ENCODE peak calls at places on chromosomes 12 and 14, in six cellular contexts. D, K, O, P, L and V are unnamed samples.

GRCh38 chr14:59356298-59356697 is 108.9 kb downstream of the GPR135 start:
- DNase-seq in D (no peak), K (no peak), O (no peak), P (no peak), L (no peak), V (no peak)

GRCh38 chr14:36580141-36580855 is 2.1 kb downstream of the NKX2-8 start:
- DNase-seq in D (no peak), K (peak), O (peak), P (no peak), L (no peak), V (no peak)

GRCh38 chr12:27592548-27592947 is 68.5 kb downstream of the PPFIBP1 start:
- DNase-seq in D (no peak), K (no peak), O (no peak), P (no peak), L (peak), V (no peak)

GRCh38 chr14:86510503-86510902 is 980.6 kb downstream of the FLRT2 start:
- DNase-seq in D (no peak), K (no peak), O (no peak), P (no peak), L (no peak), V (no peak)

GRCh38 chr14:44657688-44658388 is 150.8 kb upstream of the FSCB start:
- DNase-seq in D (peak), K (no peak), O (no peak), P (no peak), L (no peak), V (no peak)

GRCh38 chr12:121858662-121859572 is at the start of gene HPD:
- DNase-seq in D (peak), K (no peak), O (no peak), P (no peak), L (no peak), V (no peak)

GRCh38 chr12:112182499-112182898 is 57.1 kb downstream of the TRAFD1 start:
- DNase-seq in D (no peak), K (no peak), O (no peak), P (no peak), L (no peak), V (no peak)

GRCh38 chr14:34355584-34356266 is 106.3 kb downstream of the SPTSSA start:
- DNase-seq in D (peak), K (peak), O (no peak), P (no peak), L (no peak), V (no peak)

GRCh38 chr14:61322799-61323290 is 1.5 kb downstream of the PRKCH start:
- DNase-seq in D (no peak), K (peak), O (no peak), P (no peak), L (no peak), V (no peak)

GRCh38 chr14:37819155-37820015 is 224.0 kb downstream of the TTC6 start:
- DNase-seq in D (peak), K (no peak), O (no peak), P (no peak), L (no peak), V (no peak)

GRCh38 chr14:92224348-92224954 is 98.5 kb upstream of the SLC24A4 start:
- DNase-seq in D (no peak), K (no peak), O (no peak), P (no peak), L (no peak), V (no peak)

GRCh38 chr12:108773798-108774788 is 42.8 kb upstream of the CORO1C start:
- DNase-seq in D (peak), K (peak), O (peak), P (no peak), L (no peak), V (no peak)

GRCh38 chr14:43165651-43166050 is 1341.4 kb downstream of the FSCB start:
- DNase-seq in D (no peak), K (no peak), O (no peak), P (no peak), L (no peak), V (no peak)

GRCh38 chr12:69240625-69240984 is 1.2 kb downstream of the CPSF6 start:
- DNase-seq in D (no peak), K (peak), O (no peak), P (no peak), L (no peak), V (no peak)

GRCh38 chr14:102225386-102225785 is 79.6 kb downstream of the MOK start:
- DNase-seq in D (no peak), K (no peak), O (no peak), P (no peak), L (no peak), V (no peak)

GRCh38 chr12:1281683-1282366 is 290.8 kb downstream of the ERC1 start:
- DNase-seq in D (no peak), K (no peak), O (no peak), P (no peak), L (no peak), V (no peak)

GRCh38 chr12:25130741-25131188 is 64.2 kb downstream of the DNAI7 start:
- DNase-seq in D (peak), K (peak), O (no peak), P (peak), L (no peak), V (no peak)

GRCh38 chr12:112988224-112988623 is 9.9 kb downstream of the OAS2 start:
- DNase-seq in D (no peak), K (no peak), O (no peak), P (no peak), L (no peak), V (no peak)

GRCh38 chr12:31507966-31508365 is 83.0 kb downstream of the DENND5B start:
- DNase-seq in D (no peak), K (no peak), O (no peak), P (no peak), L (no peak), V (no peak)

GRCh38 chr12:51482808-51483532 is 58.3 kb downstream of the SLC4A8 start:
- DNase-seq in D (no peak), K (no peak), O (no peak), P (no peak), L (no peak), V (no peak)

GRCh38 chr12:122841544-122842321 is 6.5 kb downstream of the HIP1R start:
- DNase-seq in D (peak), K (peak), O (no peak), P (no peak), L (no peak), V (no peak)

GRCh38 chr12:131349397-131350127 is 361.3 kb upstream of the SFSWAP start:
- DNase-seq in D (no peak), K (no peak), O (no peak), P (peak), L (no peak), V (no peak)

GRCh38 chr14:20750194-20750593 is 4.5 kb downstream of the EDDM3A start:
- DNase-seq in D (no peak), K (no peak), O (no peak), P (no peak), L (no peak), V (no peak)

GRCh38 chr14:20748439-20748838 is 2.8 kb downstream of the EDDM3A start:
- DNase-seq in D (no peak), K (no peak), O (no peak), P (no peak), L (no peak), V (no peak)

GRCh38 chr14:20754308-20754707 is 8.6 kb downstream of the EDDM3A start:
- DNase-seq in D (no peak), K (no peak), O (no peak), P (no peak), L (no peak), V (no peak)

GRCh38 chr14:20755037-20755436 is 9.3 kb downstream of the EDDM3A start:
- DNase-seq in D (no peak), K (no peak), O (no peak), P (no peak), L (no peak), V (no peak)

DNA sequence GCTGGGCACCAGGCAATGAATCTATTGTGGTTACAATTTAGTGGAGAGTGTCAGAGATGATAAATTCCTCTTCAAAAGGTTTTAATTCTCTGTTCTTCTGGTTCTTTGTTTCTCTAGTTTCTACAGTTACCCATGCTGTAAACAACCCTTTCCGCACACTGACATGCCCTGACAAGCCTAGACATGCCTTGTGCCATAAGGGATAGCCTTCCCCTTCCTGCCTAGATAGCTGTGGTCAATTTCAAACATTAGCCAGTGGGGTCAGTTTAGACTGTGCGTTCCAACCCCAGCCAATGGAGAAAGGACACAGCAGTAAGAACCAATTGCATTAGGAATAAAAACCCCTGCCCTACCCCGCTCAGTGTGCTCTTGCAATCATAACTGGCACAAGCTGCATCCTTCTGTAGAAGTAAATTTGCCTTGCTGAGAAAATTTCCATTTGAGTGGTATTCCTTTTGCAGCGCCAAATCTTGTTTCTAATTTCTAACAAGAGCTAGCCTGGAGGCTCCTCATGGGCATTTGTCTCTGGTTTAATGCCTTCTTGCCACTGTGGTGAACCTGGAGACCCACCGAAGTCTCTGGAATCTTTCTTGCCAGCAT is 6.4 kb downstream of the EDDM3A start:
- DNase-seq in D (no peak), K (no peak), O (no peak), P (no peak), L (no peak), V (no peak)
- H3K27ac ChIP-seq in D (no peak), K (no peak), O (peak), P (no peak), L (no peak), V (no peak)

DNA sequence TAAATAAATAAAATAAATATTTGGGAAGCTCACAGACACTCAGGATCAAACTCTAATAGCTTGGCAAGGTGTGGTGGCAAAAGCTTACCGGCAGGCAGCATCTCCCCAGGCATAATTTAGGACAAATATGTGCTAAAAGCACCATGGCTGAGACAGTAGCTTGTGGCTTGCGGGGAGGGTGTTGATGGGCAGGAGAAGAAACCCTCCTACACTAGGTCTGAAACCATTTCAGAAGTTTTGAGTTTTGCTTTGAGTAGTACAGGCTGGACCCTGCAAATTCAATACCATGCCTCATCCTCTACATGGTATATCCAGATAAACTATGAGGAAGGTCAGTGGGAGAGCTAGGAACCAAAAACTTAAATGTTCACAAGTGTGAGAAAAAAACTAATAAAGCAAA is 33.1 kb downstream of the MAP3K9 start:
- DNase-seq in D (no peak), K (no peak), O (no peak), P (no peak), L (peak), V (no peak)
- TF ChIP-seq GABPA in D (no peak), K (no peak), O (no peak), P (no peak), L (no peak), V (no peak)

DNA sequence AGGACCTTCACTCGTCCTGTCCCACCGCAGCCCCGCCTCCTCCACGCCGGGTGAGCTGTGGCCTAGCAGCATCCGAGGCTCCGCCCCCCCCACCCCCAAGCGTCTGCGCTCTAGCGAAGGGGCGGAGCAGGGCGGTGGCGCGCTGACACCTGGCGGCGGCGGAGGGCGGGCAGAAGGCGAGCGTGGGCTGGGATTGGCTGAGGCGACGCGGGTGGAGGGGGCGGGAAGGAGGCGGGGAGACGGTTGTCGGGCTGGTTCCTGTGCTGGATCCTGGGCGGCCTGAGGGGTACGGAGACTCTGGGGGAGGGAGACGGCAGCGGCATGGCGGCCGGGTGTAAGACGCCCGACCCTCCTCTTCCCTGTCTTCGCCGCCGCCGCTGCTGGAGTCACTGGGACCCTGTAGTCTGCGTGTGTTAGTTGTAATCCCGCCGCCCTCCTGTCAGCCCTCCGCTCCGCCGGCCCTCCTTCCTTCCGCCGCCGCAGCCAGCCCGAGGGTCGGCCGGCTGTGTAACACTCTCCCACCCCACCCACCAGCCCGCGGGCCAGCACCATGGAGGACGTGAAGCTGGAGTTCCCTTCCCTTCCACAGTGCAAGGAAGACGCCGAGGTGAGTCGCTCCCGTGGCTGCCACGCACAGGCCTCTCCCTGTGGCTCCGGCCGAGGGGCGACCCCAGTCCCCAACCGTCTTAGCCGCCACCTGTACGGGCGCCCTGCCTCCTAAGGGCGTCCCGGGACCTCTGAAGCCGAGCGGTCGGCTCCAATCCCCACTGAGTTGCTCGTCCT is at the start of gene STYX:
- DNase-seq in D (peak), K (peak), O (peak), P (peak), L (peak), V (peak)
- H3K4me3 ChIP-seq in D (peak), K (peak), O (peak), P (peak), L (peak), V (peak)

DNA sequence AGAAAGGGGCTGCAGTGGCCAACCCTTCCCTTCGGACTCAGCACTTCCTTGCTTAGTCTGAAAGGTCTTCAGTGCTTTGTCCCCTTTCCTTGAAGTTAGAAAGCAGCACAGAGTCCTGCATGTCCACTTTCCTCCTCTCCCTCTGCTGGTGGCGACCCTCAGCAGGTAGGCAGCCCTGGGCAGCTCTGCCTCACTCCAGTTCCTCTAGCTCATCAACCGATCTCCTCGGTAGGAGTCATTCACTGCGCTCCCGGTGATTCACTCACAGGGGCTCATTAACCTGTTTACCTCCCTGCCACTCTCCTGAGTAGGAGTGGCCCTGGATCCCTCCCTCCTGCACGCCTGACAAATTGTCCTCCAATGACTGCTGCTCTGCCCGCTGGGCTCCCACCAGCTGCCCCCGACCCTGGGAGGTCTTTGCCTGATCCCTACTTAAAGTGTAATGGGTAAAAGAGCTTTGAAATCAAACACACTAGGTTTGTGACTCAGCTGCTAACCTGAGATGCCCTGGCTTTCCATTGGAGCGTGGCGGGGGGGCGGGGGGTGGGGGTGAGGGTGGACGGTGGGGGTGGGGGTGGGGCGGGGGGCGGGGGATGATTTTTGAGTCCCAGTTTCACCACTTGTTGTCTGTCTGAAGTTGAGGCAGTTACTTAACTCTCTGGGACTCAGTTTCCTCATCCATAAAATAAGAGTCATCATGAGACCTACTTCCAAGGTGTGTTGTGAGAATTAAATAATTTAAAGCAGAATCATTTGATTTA is 4.2 kb downstream of the SCNN1A start:
- DNase-seq in D (peak), K (no peak), O (peak), P (peak), L (peak), V (no peak)
- H3K27ac ChIP-seq in D (peak), K (peak), O (peak), P (peak), L (no peak), V (no peak)

GRCh38 chr12:57175428-57176138 is 28.2 kb upstream of the LRP1-AS start:
- DNase-seq in D (peak), K (peak), O (peak), P (peak), L (no peak), V (peak)
- TF ChIP-seq GABPA in D (no peak), K (no peak), O (no peak), P (no peak), L (no peak), V (no peak)

GRCh38 chr14:21978999-21979314 is 305.3 kb upstream of the OR4E1 start:
- DNase-seq in D (no peak), K (no peak), O (no peak), P (no peak), L (no peak), V (no peak)

GRCh38 chr14:21974741-21975140 is 301.1 kb upstream of the OR4E1 start:
- DNase-seq in D (no peak), K (no peak), O (no peak), P (no peak), L (no peak), V (no peak)

DNA sequence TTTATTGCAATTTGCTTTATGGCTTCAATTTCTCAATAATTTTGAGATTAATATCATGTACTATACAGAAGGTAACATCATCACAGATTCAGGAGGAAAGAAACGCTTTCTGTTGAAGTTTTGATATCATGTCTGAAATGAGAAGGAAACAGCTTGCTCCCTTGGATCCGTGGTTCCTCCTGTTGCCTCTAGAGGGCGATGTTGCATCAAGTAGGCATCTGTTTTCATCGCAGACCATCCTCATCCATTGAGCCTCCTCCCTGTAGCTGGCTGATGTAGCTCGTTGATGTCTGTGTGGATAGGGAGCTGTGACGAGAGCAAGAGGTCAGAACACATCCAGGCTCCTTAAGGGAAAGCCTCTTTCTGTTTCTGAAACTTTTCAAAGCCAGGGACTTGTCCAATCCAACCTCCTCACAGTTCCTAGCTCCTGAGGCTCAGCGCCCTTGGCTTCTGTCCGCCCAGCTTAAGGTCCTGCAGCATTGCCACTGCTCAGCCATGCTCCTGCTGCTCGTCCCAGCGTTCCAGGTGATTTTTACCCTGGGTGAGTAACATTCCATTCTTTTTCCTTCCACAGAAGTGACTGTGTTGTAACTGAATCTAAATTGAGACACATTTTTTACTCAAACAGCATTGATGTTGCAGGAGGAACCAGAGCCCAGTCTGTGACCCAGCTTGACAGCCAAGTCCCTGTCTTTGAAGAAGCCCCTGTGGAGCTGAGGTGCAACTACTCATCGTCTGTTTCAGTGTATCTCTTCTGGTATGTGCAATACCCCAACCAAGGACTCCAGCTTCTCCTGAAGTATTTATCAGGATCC is 304.8 kb upstream of the OR4E1 start:
- DNase-seq in D (peak), K (peak), O (peak), P (peak), L (no peak), V (peak)
- H3K4me3 ChIP-seq in D (no peak), K (no peak), O (no peak), P (no peak), L (no peak), V (no peak)

DNA sequence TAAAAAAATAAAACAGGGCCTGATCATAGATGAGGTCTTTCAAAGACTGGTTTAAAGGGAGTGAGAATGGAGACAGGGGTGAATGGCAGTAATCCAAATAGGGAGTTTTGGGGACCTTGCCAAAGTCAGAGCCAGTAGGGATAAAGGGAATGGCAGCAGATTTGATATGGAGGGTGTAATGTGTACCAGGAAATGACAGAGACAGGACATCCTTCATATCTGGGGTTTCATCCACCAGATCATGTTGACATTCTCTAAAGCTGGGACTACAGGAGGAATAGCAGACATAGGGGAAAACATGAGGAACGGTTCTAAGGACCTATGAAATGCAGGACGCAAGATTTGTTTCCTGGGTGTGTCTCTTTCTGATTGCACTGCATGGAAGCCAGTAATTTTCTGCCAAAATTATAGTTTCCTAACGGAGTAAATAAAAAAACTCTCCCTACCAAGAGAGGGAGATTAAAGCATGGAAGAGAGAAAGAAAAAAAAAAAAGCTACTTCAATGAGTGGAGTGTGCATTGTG is 169.9 kb downstream of the PRKD1 start:
- DNase-seq in D (no peak), K (no peak), O (no peak), P (no peak), L (no peak), V (no peak)
- H3K27ac ChIP-seq in D (no peak), K (no peak), O (no peak), P (no peak), L (no peak), V (no peak)

DNA sequence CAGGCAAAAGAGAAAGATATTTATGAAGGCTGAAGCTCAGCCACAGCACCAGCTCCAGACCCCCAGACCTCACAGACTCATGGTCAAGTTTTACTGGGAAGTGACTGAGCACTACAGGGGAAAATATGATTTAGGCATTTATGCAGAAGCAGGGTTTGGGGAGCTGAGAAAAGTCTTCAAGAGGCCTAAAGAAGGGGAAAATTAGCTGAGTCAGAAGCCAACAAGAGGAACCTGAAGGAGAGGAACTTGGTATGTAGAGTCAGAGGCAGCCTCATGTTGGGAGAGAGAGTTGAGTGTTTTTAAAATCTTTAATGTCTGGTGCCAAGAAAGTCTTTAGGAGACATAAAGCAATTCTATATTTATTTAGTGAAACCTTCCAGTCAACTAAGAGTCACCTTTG is 63.0 kb downstream of the FOS start:
- DNase-seq in D (no peak), K (no peak), O (no peak), P (no peak), L (no peak), V (peak)
- TF ChIP-seq GABPA in D (no peak), K (no peak), O (no peak), P (no peak), L (no peak), V (no peak)